ENCODE peak calls at places on chromosome 18, in five cellular contexts. Y is neuronal stem cell, Q is H9, L is H1, I is mesenchymal stem cell. G is an unnamed sample.

GRCh38 chr18:63290456-63291200 is 28.9 kb downstream of the BCL2 start:
- DNase-seq in I (no peak), Y (no peak), Q (no peak), L (no peak), G (no peak)

GRCh38 chr18:55405655-55406373 is 182.2 kb downstream of the TCF4 start:
- DNase-seq in I (peak), Y (no peak), Q (no peak), L (no peak), G (peak)

GRCh38 chr18:57806891-57807280 is 3.8 kb upstream of the ATP8B1 start:
- DNase-seq in Y (no peak), I (peak), L (no peak), Q (no peak), G (peak)

GRCh38 chr18:62760403-62760734 is 45.0 kb downstream of the PHLPP1 start:
- DNase-seq in L (no peak), I (no peak), Y (no peak), Q (no peak), G (no peak)

GRCh38 chr18:73407506-73407905 is 539.7 kb upstream of the NETO1 start:
- DNase-seq in I (peak), Q (no peak), L (no peak), Y (no peak), G (peak)

GRCh38 chr18:59381949-59382348 is 22.9 kb upstream of the LMAN1 start:
- DNase-seq in Q (no peak), Y (no peak), L (no peak), I (no peak), G (no peak)

GRCh38 chr18:24189664-24190346 is 50.9 kb downstream of the CABYR start:
- DNase-seq in Q (no peak), Y (peak), I (no peak), L (no peak), G (no peak)

GRCh38 chr18:41444943-41445342 is 510.1 kb upstream of the PIK3C3 start:
- DNase-seq in Y (no peak), L (no peak), Q (no peak), I (no peak), G (no peak)

GRCh38 chr18:9665311-9665710 is 42.8 kb upstream of the RAB31 start:
- DNase-seq in Q (no peak), Y (no peak), L (no peak), I (peak), G (no peak)

GRCh38 chr18:59927246-59927825 is 27.5 kb downstream of the PMAIP1 start:
- DNase-seq in I (no peak), Q (no peak), L (no peak), Y (no peak), G (peak)

GRCh38 chr18:63155169-63155852 is 164.3 kb downstream of the BCL2 start:
- DNase-seq in I (peak), L (peak), Q (peak), Y (peak), G (no peak)

GRCh38 chr18:427005-427404 is 73.5 kb downstream of the COLEC12 start:
- DNase-seq in Y (no peak), I (peak), L (no peak), Q (no peak), G (peak)

GRCh38 chr18:77733292-77733903 is 483.8 kb downstream of the GALR1 start:
- DNase-seq in L (peak), I (no peak), Q (peak), Y (no peak), G (no peak)

GRCh38 chr18:55012041-55012440 is 52.8 kb upstream of the CCDC68 start:
- DNase-seq in L (no peak), I (peak), Q (no peak), Y (no peak), G (no peak)

DNA sequence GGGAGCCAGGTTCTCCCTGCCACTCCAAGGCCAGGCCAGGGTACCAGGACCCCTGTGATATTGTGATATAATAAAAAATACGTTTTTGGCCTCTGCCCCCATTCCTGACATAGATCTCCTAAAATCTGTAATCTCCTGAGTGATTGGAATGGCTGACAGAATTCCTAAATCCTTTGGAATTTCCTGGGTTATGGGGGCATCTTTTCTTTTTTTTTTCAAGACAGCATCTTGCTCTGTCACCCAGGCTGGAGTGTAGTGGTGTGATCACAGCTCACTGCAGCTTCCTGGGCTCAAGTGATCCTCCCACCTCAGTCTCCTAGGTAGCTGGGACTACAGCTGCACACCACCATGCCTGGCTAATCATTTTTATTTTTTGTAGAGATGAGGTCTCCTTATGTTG is 26.2 kb upstream of the TUBB6 start:
- DNase-seq in L (no peak), I (no peak), Y (no peak), Q (no peak), G (no peak)
- H3K14ac ChIP-seq in L (no peak), I (no peak), Y (no peak), Q (no peak), G (peak)

GRCh38 chr18:79567481-79568147 is 112.0 kb upstream of the CTDP1 start:
- DNase-seq in L (no peak), Y (peak), Q (peak), I (peak), G (peak)
- H3K14ac ChIP-seq in L (no peak), Y (no peak), Q (no peak), I (no peak), G (peak)

GRCh38 chr18:11956371-11957308 is 24.7 kb upstream of the IMPA2 start:
- DNase-seq in Q (peak), Y (no peak), L (no peak), I (no peak), G (no peak)

GRCh38 chr18:11953113-11953512 is 28.2 kb upstream of the IMPA2 start:
- DNase-seq in I (peak), Q (no peak), Y (no peak), L (no peak), G (peak)

GRCh38 chr18:11951390-11951851 is 29.9 kb upstream of the IMPA2 start:
- DNase-seq in Y (no peak), L (no peak), I (no peak), Q (peak), G (no peak)

GRCh38 chr18:11957636-11958035 is 23.7 kb upstream of the IMPA2 start:
- DNase-seq in L (no peak), I (no peak), Q (no peak), Y (no peak), G (no peak)

DNA sequence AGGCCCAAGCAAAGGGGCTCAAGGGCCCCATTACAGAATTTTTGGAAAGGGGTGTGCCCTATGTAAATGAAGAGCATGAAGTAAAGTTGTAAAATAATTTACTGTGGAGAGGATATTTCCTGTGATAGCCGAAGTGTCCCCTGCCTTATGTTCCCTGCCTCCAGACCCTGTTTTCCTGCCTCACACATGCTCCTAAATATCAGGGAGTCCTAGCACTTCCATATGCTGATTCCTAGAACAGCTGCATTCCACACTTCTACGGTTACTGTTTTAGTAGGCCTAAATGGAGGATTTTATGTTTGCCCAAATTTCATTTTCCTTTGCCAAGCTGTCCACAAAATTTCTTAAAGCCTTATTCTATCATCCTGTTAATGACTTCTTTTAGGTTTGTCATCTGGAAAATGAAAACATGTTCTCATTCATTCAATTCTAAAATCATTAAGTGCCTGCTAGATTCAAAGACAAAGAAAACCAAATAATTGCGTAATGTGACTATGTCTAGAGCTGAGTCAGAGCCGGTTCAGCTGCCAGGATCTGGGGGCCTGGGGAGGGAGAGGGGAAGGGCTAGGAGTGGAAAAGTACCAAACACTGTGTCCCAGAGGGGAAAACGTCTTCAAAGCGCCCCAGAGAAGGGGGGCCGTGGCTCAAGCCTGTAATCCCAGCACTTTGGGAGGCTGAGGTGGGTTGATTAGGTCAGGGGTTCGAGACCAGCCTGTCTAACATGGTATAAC is 25.8 kb upstream of the IMPA2 start:
- DNase-seq in Y (no peak), Q (peak), I (peak), L (no peak), G (peak)
- H3K14ac ChIP-seq in Y (no peak), Q (no peak), I (no peak), L (no peak), G (peak)

GRCh38 chr18:44778788-44779187 is 98.1 kb downstream of the SETBP1 start:
- DNase-seq in I (no peak), Q (no peak), L (no peak), Y (no peak), G (no peak)

GRCh38 chr18:44782617-44783016 is 101.9 kb downstream of the SETBP1 start:
- DNase-seq in Y (no peak), L (no peak), Q (no peak), I (no peak), G (no peak)

GRCh38 chr18:44777429-44778192 is 96.9 kb downstream of the SETBP1 start:
- DNase-seq in I (no peak), Y (no peak), L (no peak), Q (no peak), G (no peak)

GRCh38 chr18:44781890-44782289 is 101.2 kb downstream of the SETBP1 start:
- DNase-seq in I (peak), L (no peak), Y (no peak), Q (no peak), G (peak)

DNA sequence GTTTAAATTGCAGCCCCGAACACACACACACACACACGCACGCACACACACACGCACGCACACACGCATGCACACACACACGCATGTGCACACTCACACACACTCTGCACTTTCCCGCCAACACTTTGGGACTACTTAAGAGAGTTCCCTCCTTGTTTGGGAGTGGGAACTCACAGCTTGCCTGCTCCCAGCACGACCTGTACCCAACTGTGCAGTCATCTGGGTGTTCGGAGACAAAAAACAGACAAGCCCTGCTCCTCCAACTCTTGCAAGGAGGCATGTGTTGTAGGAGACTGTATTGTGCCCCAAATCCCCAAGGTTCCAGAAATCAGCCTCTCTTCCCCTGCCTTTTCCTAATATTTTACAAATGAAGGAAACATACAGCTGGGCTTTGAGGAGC is 99.2 kb downstream of the SETBP1 start:
- DNase-seq in I (no peak), L (no peak), Y (no peak), Q (no peak), G (no peak)
- H3K14ac ChIP-seq in I (no peak), L (no peak), Y (no peak), Q (no peak), G (no peak)

GRCh38 chr18:48950536-48951447 is at the start of gene SMAD7:
- DNase-seq in I (peak), L (no peak), Q (peak), Y (no peak), G (no peak)
- H3K14ac ChIP-seq in I (no peak), L (no peak), Q (no peak), Y (peak), G (peak)